ENCODE peak calls at places on chromosome X, in ten cellular contexts. V, U, T, X, H, A, B, C, Z and L are unnamed samples.

GRCh38 chrX:4579480-4579879 is 866.0 kb upstream of the PRKX start:
- DNase-seq in V (no peak), U (no peak), T (no peak), X (no peak), H (no peak), A (no peak), B (no peak), C (no peak), Z (no peak), L (no peak)

GRCh38 chrX:106672527-106672926 is 54.0 kb upstream of the RNF128 start:
- DNase-seq in V (no peak), U (no peak), T (no peak), X (no peak), H (no peak), A (no peak), B (no peak), C (no peak), Z (no peak), L (no peak)

GRCh38 chrX:136636121-136636520 is 11.8 kb upstream of the CD40LG start:
- DNase-seq in V (no peak), U (no peak), T (no peak), X (no peak), H (no peak), A (no peak), B (no peak), C (no peak), Z (no peak), L (no peak)

GRCh38 chrX:14409341-14409740 is 120.0 kb upstream of the GLRA2 start:
- DNase-seq in V (peak), U (no peak), T (no peak), X (no peak), H (no peak), A (no peak), B (no peak), C (no peak), Z (peak), L (no peak)

GRCh38 chrX:107324493-107325310 is 118.3 kb downstream of the DNAAF6 start:
- DNase-seq in V (peak), U (no peak), T (peak), X (no peak), H (no peak), A (no peak), B (peak), C (peak), Z (peak), L (no peak)

GRCh38 chrX:134868766-134869495 is 121.9 kb upstream of the SMIM10 start:
- DNase-seq in V (peak), U (no peak), T (no peak), X (no peak), H (no peak), A (no peak), B (peak), C (peak), Z (peak), L (no peak)

GRCh38 chrX:53440631-53441517 is 6.7 kb upstream of the HSD17B10 start:
- DNase-seq in V (peak), U (no peak), T (no peak), X (no peak), H (peak), A (no peak), B (peak), C (no peak), Z (peak), L (no peak)

GRCh38 chrX:144293229-144293628 is 409.4 kb downstream of the UBE2NL start:
- DNase-seq in V (peak), U (no peak), T (no peak), X (no peak), H (no peak), A (no peak), B (no peak), C (no peak), Z (no peak), L (no peak)

GRCh38 chrX:10098235-10098819 is 58.4 kb upstream of the CLCN4 start:
- DNase-seq in V (no peak), U (peak), T (no peak), X (no peak), H (peak), A (peak), B (no peak), C (no peak), Z (no peak), L (peak)

GRCh38 chrX:43349363-43349762 is 306.7 kb upstream of the MAOA start:
- DNase-seq in V (peak), U (peak), T (peak), X (no peak), H (peak), A (peak), B (peak), C (no peak), Z (peak), L (peak)

GRCh38 chrX:12505127-12505526 is 286.1 kb upstream of the PRPS2 start:
- DNase-seq in V (no peak), U (no peak), T (no peak), X (no peak), H (no peak), A (no peak), B (no peak), C (no peak), Z (no peak), L (no peak)

GRCh38 chrX:154652311-154653047 is 900 bp downstream of the CTAG2 start:
- DNase-seq in V (no peak), U (no peak), T (no peak), X (no peak), H (no peak), A (no peak), B (no peak), C (no peak), Z (no peak), L (no peak)

GRCh38 chrX:125998432-125998831 is 167.7 kb downstream of the DCAF12L2 start:
- DNase-seq in V (peak), U (no peak), T (no peak), X (no peak), H (no peak), A (no peak), B (no peak), C (no peak), Z (no peak), L (no peak)

GRCh38 chrX:68238568-68238967 is 194.7 kb downstream of the OPHN1 start:
- DNase-seq in V (peak), U (no peak), T (no peak), X (no peak), H (no peak), A (no peak), B (peak), C (no peak), Z (no peak), L (no peak)

GRCh38 chrX:11591712-11592351 is 73.9 kb downstream of the ARHGAP6 start:
- DNase-seq in V (no peak), U (no peak), T (no peak), X (no peak), H (no peak), A (no peak), B (no peak), C (no peak), Z (no peak), L (no peak)

GRCh38 chrX:21373637-21374162 is 518 bp upstream of the CNKSR2 start:
- DNase-seq in V (no peak), U (no peak), T (peak), X (no peak), H (peak), A (peak), B (no peak), C (no peak), Z (no peak), L (no peak)

GRCh38 chrX:70656304-70656703 is 211.7 kb downstream of the DLG3 start:
- DNase-seq in V (no peak), U (no peak), T (no peak), X (no peak), H (no peak), A (no peak), B (no peak), C (no peak), Z (no peak), L (no peak)

GRCh38 chrX:108464604-108465003 is 25.0 kb downstream of the COL4A5 start:
- DNase-seq in V (no peak), U (no peak), T (no peak), X (no peak), H (no peak), A (no peak), B (no peak), C (no peak), Z (no peak), L (no peak)

GRCh38 chrX:23515028-23515427 is 152.3 kb upstream of the PRDX4 start:
- DNase-seq in V (no peak), U (no peak), T (no peak), X (no peak), H (no peak), A (no peak), B (no peak), C (no peak), Z (no peak), L (no peak)

GRCh38 chrX:119690921-119691716 is 1.8 kb downstream of the SEPTIN6 start:
- DNase-seq in V (no peak), U (no peak), T (peak), X (no peak), H (peak), A (peak), B (peak), C (no peak), Z (peak), L (no peak)